ENCODE peak calls at places on chromosomes 1 and 21, in ten cellular contexts. One of them, this sample, is unnamed.

GRCh38 chr1:27527223-27527856 is 37.4 kb upstream of the WASF2 start:
- DNase-seq in Peyer's patch: peak
- DNase-seq in left cardiac atrium: peak
- DNase-seq in ecto neural progenitor cell: peak
- DNase-seq in CD8-positive, alpha-beta memory T cell: no peak
- DNase-seq in EL: no peak
- DNase-seq in NCI-H1092 treated with DMSO at 0.1 percent for 48 hours: peak
- DNase-seq in fibroblast of mammary gland: no peak
- DNase-seq in G401: no peak
- DNase-seq in AG10803: peak
- DNase-seq in this sample: no peak

GRCh38 chr1:25011966-25012625 is 82.0 kb upstream of the RUNX3 start:
- DNase-seq in Peyer's patch: no peak
- DNase-seq in left cardiac atrium: no peak
- DNase-seq in ecto neural progenitor cell: no peak
- DNase-seq in CD8-positive, alpha-beta memory T cell: no peak
- DNase-seq in EL: no peak
- DNase-seq in NCI-H1092 treated with DMSO at 0.1 percent for 48 hours: no peak
- DNase-seq in fibroblast of mammary gland: no peak
- DNase-seq in G401: no peak
- DNase-seq in AG10803: no peak
- DNase-seq in this sample: no peak

GRCh38 chr1:72932025-72932424 is 649.7 kb upstream of the NEGR1 start:
- DNase-seq in Peyer's patch: no peak
- DNase-seq in left cardiac atrium: no peak
- DNase-seq in ecto neural progenitor cell: no peak
- DNase-seq in CD8-positive, alpha-beta memory T cell: no peak
- DNase-seq in EL: no peak
- DNase-seq in NCI-H1092 treated with DMSO at 0.1 percent for 48 hours: no peak
- DNase-seq in fibroblast of mammary gland: no peak
- DNase-seq in G401: no peak
- DNase-seq in AG10803: no peak
- DNase-seq in this sample: no peak

GRCh38 chr1:222104661-222105392 is 362.9 kb upstream of the DUSP10 start:
- DNase-seq in Peyer's patch: no peak
- DNase-seq in left cardiac atrium: no peak
- DNase-seq in ecto neural progenitor cell: no peak
- DNase-seq in CD8-positive, alpha-beta memory T cell: no peak
- DNase-seq in EL: no peak
- DNase-seq in NCI-H1092 treated with DMSO at 0.1 percent for 48 hours: no peak
- DNase-seq in fibroblast of mammary gland: no peak
- DNase-seq in G401: no peak
- DNase-seq in AG10803: no peak
- DNase-seq in this sample: no peak

GRCh38 chr1:196056966-196057365 is 551.3 kb downstream of the KCNT2 start:
- DNase-seq in Peyer's patch: no peak
- DNase-seq in left cardiac atrium: no peak
- DNase-seq in ecto neural progenitor cell: peak
- DNase-seq in CD8-positive, alpha-beta memory T cell: no peak
- DNase-seq in EL: no peak
- DNase-seq in NCI-H1092 treated with DMSO at 0.1 percent for 48 hours: no peak
- DNase-seq in fibroblast of mammary gland: no peak
- DNase-seq in G401: no peak
- DNase-seq in AG10803: no peak
- DNase-seq in this sample: no peak

GRCh38 chr1:46039571-46040052 is 92.8 kb downstream of the PIK3R3 start:
- DNase-seq in Peyer's patch: no peak
- DNase-seq in left cardiac atrium: peak
- DNase-seq in ecto neural progenitor cell: no peak
- DNase-seq in CD8-positive, alpha-beta memory T cell: no peak
- DNase-seq in EL: no peak
- DNase-seq in NCI-H1092 treated with DMSO at 0.1 percent for 48 hours: peak
- DNase-seq in fibroblast of mammary gland: peak
- DNase-seq in G401: peak
- DNase-seq in AG10803: peak
- DNase-seq in this sample: peak

GRCh38 chr1:19042675-19043578 is 86.5 kb upstream of the IFFO2 start:
- DNase-seq in Peyer's patch: no peak
- DNase-seq in left cardiac atrium: no peak
- DNase-seq in ecto neural progenitor cell: peak
- DNase-seq in CD8-positive, alpha-beta memory T cell: no peak
- DNase-seq in EL: peak
- DNase-seq in NCI-H1092 treated with DMSO at 0.1 percent for 48 hours: no peak
- DNase-seq in fibroblast of mammary gland: no peak
- DNase-seq in G401: no peak
- DNase-seq in AG10803: no peak
- DNase-seq in this sample: no peak

GRCh38 chr21:46112731-46113215 is 14.9 kb downstream of the COL6A2 start:
- DNase-seq in Peyer's patch: peak
- DNase-seq in left cardiac atrium: peak
- DNase-seq in ecto neural progenitor cell: no peak
- DNase-seq in CD8-positive, alpha-beta memory T cell: no peak
- DNase-seq in EL: no peak
- DNase-seq in NCI-H1092 treated with DMSO at 0.1 percent for 48 hours: no peak
- DNase-seq in fibroblast of mammary gland: no peak
- DNase-seq in G401: no peak
- DNase-seq in AG10803: no peak
- DNase-seq in this sample: no peak

GRCh38 chr21:45580181-45580575 is 37.9 kb upstream of the SLC19A1 start:
- DNase-seq in Peyer's patch: no peak
- DNase-seq in left cardiac atrium: no peak
- DNase-seq in ecto neural progenitor cell: no peak
- DNase-seq in CD8-positive, alpha-beta memory T cell: no peak
- DNase-seq in EL: no peak
- DNase-seq in NCI-H1092 treated with DMSO at 0.1 percent for 48 hours: no peak
- DNase-seq in fibroblast of mammary gland: no peak
- DNase-seq in G401: no peak
- DNase-seq in AG10803: no peak
- DNase-seq in this sample: no peak

GRCh38 chr1:97869441-97869840 is 51.4 kb downstream of the DPYD start:
- DNase-seq in Peyer's patch: no peak
- DNase-seq in left cardiac atrium: no peak
- DNase-seq in ecto neural progenitor cell: no peak
- DNase-seq in CD8-positive, alpha-beta memory T cell: no peak
- DNase-seq in EL: no peak
- DNase-seq in NCI-H1092 treated with DMSO at 0.1 percent for 48 hours: no peak
- DNase-seq in fibroblast of mammary gland: no peak
- DNase-seq in G401: no peak
- DNase-seq in AG10803: no peak
- DNase-seq in this sample: no peak

GRCh38 chr1:45846931-45847330 is 43.5 kb downstream of the MAST2 start:
- DNase-seq in Peyer's patch: no peak
- DNase-seq in left cardiac atrium: no peak
- DNase-seq in ecto neural progenitor cell: no peak
- DNase-seq in CD8-positive, alpha-beta memory T cell: no peak
- DNase-seq in EL: peak
- DNase-seq in NCI-H1092 treated with DMSO at 0.1 percent for 48 hours: no peak
- DNase-seq in fibroblast of mammary gland: peak
- DNase-seq in G401: no peak
- DNase-seq in AG10803: peak
- DNase-seq in this sample: peak

GRCh38 chr1:203268901-203269653 is 36.2 kb upstream of the BTG2 start:
- DNase-seq in Peyer's patch: no peak
- DNase-seq in left cardiac atrium: no peak
- DNase-seq in ecto neural progenitor cell: no peak
- DNase-seq in CD8-positive, alpha-beta memory T cell: no peak
- DNase-seq in EL: peak
- DNase-seq in NCI-H1092 treated with DMSO at 0.1 percent for 48 hours: peak
- DNase-seq in fibroblast of mammary gland: peak
- DNase-seq in G401: peak
- DNase-seq in AG10803: peak
- DNase-seq in this sample: peak

GRCh38 chr1:14666376-14666775 is 67.9 kb downstream of the KAZN start:
- DNase-seq in Peyer's patch: no peak
- DNase-seq in left cardiac atrium: no peak
- DNase-seq in ecto neural progenitor cell: no peak
- DNase-seq in CD8-positive, alpha-beta memory T cell: no peak
- DNase-seq in EL: no peak
- DNase-seq in NCI-H1092 treated with DMSO at 0.1 percent for 48 hours: no peak
- DNase-seq in fibroblast of mammary gland: no peak
- DNase-seq in G401: no peak
- DNase-seq in AG10803: no peak
- DNase-seq in this sample: peak

GRCh38 chr1:185158806-185159205 is 1.8 kb downstream of the SWT1 start:
- DNase-seq in Peyer's patch: no peak
- DNase-seq in left cardiac atrium: no peak
- DNase-seq in ecto neural progenitor cell: no peak
- DNase-seq in CD8-positive, alpha-beta memory T cell: no peak
- DNase-seq in EL: no peak
- DNase-seq in NCI-H1092 treated with DMSO at 0.1 percent for 48 hours: no peak
- DNase-seq in fibroblast of mammary gland: peak
- DNase-seq in G401: peak
- DNase-seq in AG10803: no peak
- DNase-seq in this sample: no peak

GRCh38 chr21:42191978-42192595 is 26.9 kb upstream of the ABCG1 start:
- DNase-seq in Peyer's patch: no peak
- DNase-seq in left cardiac atrium: no peak
- DNase-seq in ecto neural progenitor cell: no peak
- DNase-seq in CD8-positive, alpha-beta memory T cell: no peak
- DNase-seq in EL: peak
- DNase-seq in NCI-H1092 treated with DMSO at 0.1 percent for 48 hours: no peak
- DNase-seq in fibroblast of mammary gland: no peak
- DNase-seq in G401: no peak
- DNase-seq in AG10803: no peak
- DNase-seq in this sample: no peak

GRCh38 chr1:240217398-240217797 is 125.7 kb downstream of the FMN2 start:
- DNase-seq in Peyer's patch: no peak
- DNase-seq in left cardiac atrium: no peak
- DNase-seq in ecto neural progenitor cell: no peak
- DNase-seq in CD8-positive, alpha-beta memory T cell: no peak
- DNase-seq in EL: no peak
- DNase-seq in NCI-H1092 treated with DMSO at 0.1 percent for 48 hours: no peak
- DNase-seq in fibroblast of mammary gland: peak
- DNase-seq in G401: no peak
- DNase-seq in AG10803: peak
- DNase-seq in this sample: no peak

GRCh38 chr1:201385299-201385891 is 7.9 kb upstream of the TNNT2 start:
- DNase-seq in Peyer's patch: peak
- DNase-seq in left cardiac atrium: peak
- DNase-seq in ecto neural progenitor cell: peak
- DNase-seq in CD8-positive, alpha-beta memory T cell: no peak
- DNase-seq in EL: peak
- DNase-seq in NCI-H1092 treated with DMSO at 0.1 percent for 48 hours: peak
- DNase-seq in fibroblast of mammary gland: peak
- DNase-seq in G401: peak
- DNase-seq in AG10803: peak
- DNase-seq in this sample: peak

GRCh38 chr1:33393524-33393923 is 37.4 kb downstream of the PHC2 start:
- DNase-seq in Peyer's patch: no peak
- DNase-seq in left cardiac atrium: no peak
- DNase-seq in ecto neural progenitor cell: no peak
- DNase-seq in CD8-positive, alpha-beta memory T cell: no peak
- DNase-seq in EL: no peak
- DNase-seq in NCI-H1092 treated with DMSO at 0.1 percent for 48 hours: no peak
- DNase-seq in fibroblast of mammary gland: no peak
- DNase-seq in G401: no peak
- DNase-seq in AG10803: no peak
- DNase-seq in this sample: no peak

GRCh38 chr21:21046063-21046462 is 47.9 kb downstream of the NCAM2 start:
- DNase-seq in Peyer's patch: no peak
- DNase-seq in left cardiac atrium: no peak
- DNase-seq in ecto neural progenitor cell: no peak
- DNase-seq in CD8-positive, alpha-beta memory T cell: no peak
- DNase-seq in EL: no peak
- DNase-seq in NCI-H1092 treated with DMSO at 0.1 percent for 48 hours: no peak
- DNase-seq in fibroblast of mammary gland: no peak
- DNase-seq in G401: no peak
- DNase-seq in AG10803: no peak
- DNase-seq in this sample: no peak

GRCh38 chr21:17819878-17820232 is 699 bp upstream of the C21orf91 start:
- DNase-seq in Peyer's patch: no peak
- DNase-seq in left cardiac atrium: no peak
- DNase-seq in ecto neural progenitor cell: no peak
- DNase-seq in CD8-positive, alpha-beta memory T cell: no peak
- DNase-seq in EL: no peak
- DNase-seq in NCI-H1092 treated with DMSO at 0.1 percent for 48 hours: no peak
- DNase-seq in fibroblast of mammary gland: no peak
- DNase-seq in G401: no peak
- DNase-seq in AG10803: no peak
- DNase-seq in this sample: no peak

GRCh38 chr1:109814993-109815786 is 51.5 kb upstream of the EPS8L3 start:
- DNase-seq in Peyer's patch: no peak
- DNase-seq in left cardiac atrium: no peak
- DNase-seq in ecto neural progenitor cell: no peak
- DNase-seq in CD8-positive, alpha-beta memory T cell: no peak
- DNase-seq in EL: no peak
- DNase-seq in NCI-H1092 treated with DMSO at 0.1 percent for 48 hours: no peak
- DNase-seq in fibroblast of mammary gland: no peak
- DNase-seq in G401: no peak
- DNase-seq in AG10803: no peak
- DNase-seq in this sample: no peak

GRCh38 chr1:98112631-98113030 is 191.8 kb upstream of the DPYD start:
- DNase-seq in Peyer's patch: no peak
- DNase-seq in left cardiac atrium: no peak
- DNase-seq in ecto neural progenitor cell: no peak
- DNase-seq in CD8-positive, alpha-beta memory T cell: no peak
- DNase-seq in EL: no peak
- DNase-seq in NCI-H1092 treated with DMSO at 0.1 percent for 48 hours: no peak
- DNase-seq in fibroblast of mammary gland: peak
- DNase-seq in G401: no peak
- DNase-seq in AG10803: peak
- DNase-seq in this sample: no peak

GRCh38 chr1:16117369-16117768 is 38.5 kb downstream of the EPHA2 start:
- DNase-seq in Peyer's patch: no peak
- DNase-seq in left cardiac atrium: no peak
- DNase-seq in ecto neural progenitor cell: no peak
- DNase-seq in CD8-positive, alpha-beta memory T cell: no peak
- DNase-seq in EL: peak
- DNase-seq in NCI-H1092 treated with DMSO at 0.1 percent for 48 hours: no peak
- DNase-seq in fibroblast of mammary gland: peak
- DNase-seq in G401: no peak
- DNase-seq in AG10803: peak
- DNase-seq in this sample: peak

GRCh38 chr1:178344513-178345077 is 152.2 kb downstream of the CLEC20A start:
- DNase-seq in Peyer's patch: no peak
- DNase-seq in left cardiac atrium: no peak
- DNase-seq in ecto neural progenitor cell: no peak
- DNase-seq in CD8-positive, alpha-beta memory T cell: no peak
- DNase-seq in EL: peak
- DNase-seq in NCI-H1092 treated with DMSO at 0.1 percent for 48 hours: no peak
- DNase-seq in fibroblast of mammary gland: peak
- DNase-seq in G401: peak
- DNase-seq in AG10803: peak
- DNase-seq in this sample: peak

GRCh38 chr1:118144777-118145176 is 40.3 kb downstream of the SPAG17 start:
- DNase-seq in Peyer's patch: no peak
- DNase-seq in left cardiac atrium: no peak
- DNase-seq in ecto neural progenitor cell: no peak
- DNase-seq in CD8-positive, alpha-beta memory T cell: no peak
- DNase-seq in EL: peak
- DNase-seq in NCI-H1092 treated with DMSO at 0.1 percent for 48 hours: no peak
- DNase-seq in fibroblast of mammary gland: no peak
- DNase-seq in G401: peak
- DNase-seq in AG10803: no peak
- DNase-seq in this sample: no peak

GRCh38 chr1:234322979-234323378 is 50.3 kb upstream of the COA6 start:
- DNase-seq in Peyer's patch: peak
- DNase-seq in left cardiac atrium: peak
- DNase-seq in ecto neural progenitor cell: peak
- DNase-seq in CD8-positive, alpha-beta memory T cell: peak
- DNase-seq in EL: peak
- DNase-seq in NCI-H1092 treated with DMSO at 0.1 percent for 48 hours: no peak
- DNase-seq in fibroblast of mammary gland: peak
- DNase-seq in G401: peak
- DNase-seq in AG10803: no peak
- DNase-seq in this sample: peak

GRCh38 chr21:16678479-16678878 is 834.4 kb upstream of the CXADR start:
- DNase-seq in Peyer's patch: no peak
- DNase-seq in left cardiac atrium: no peak
- DNase-seq in ecto neural progenitor cell: no peak
- DNase-seq in CD8-positive, alpha-beta memory T cell: no peak
- DNase-seq in EL: no peak
- DNase-seq in NCI-H1092 treated with DMSO at 0.1 percent for 48 hours: peak
- DNase-seq in fibroblast of mammary gland: no peak
- DNase-seq in G401: no peak
- DNase-seq in AG10803: peak
- DNase-seq in this sample: no peak

GRCh38 chr1:38783659-38784229 is 75.8 kb downstream of the RRAGC start:
- DNase-seq in Peyer's patch: no peak
- DNase-seq in left cardiac atrium: no peak
- DNase-seq in ecto neural progenitor cell: no peak
- DNase-seq in CD8-positive, alpha-beta memory T cell: no peak
- DNase-seq in EL: no peak
- DNase-seq in NCI-H1092 treated with DMSO at 0.1 percent for 48 hours: no peak
- DNase-seq in fibroblast of mammary gland: no peak
- DNase-seq in G401: no peak
- DNase-seq in AG10803: no peak
- DNase-seq in this sample: no peak

This sample was measured in HT1080.